ENCODE peak calls at places on chromosomes 13 and 19, in five cellular contexts. One of them, this sample, is unnamed.

GRCh38 chr19:12938536-12939291 is at the start of gene CALR:
- DNase-seq in tibial nerve: no peak
- DNase-seq in left ventricle myocardium inferior: no peak
- DNase-seq in esophagus muscularis mucosa: no peak
- DNase-seq in PC-3: peak; percentile 22
- DNase-seq in this sample: no peak

GRCh38 chr19:3725640-3726310 is 17.6 kb downstream of the TJP3 start:
- DNase-seq in PC-3: no peak
- DNase-seq in esophagus muscularis mucosa: no peak
- DNase-seq in left ventricle myocardium inferior: no peak
- DNase-seq in tibial nerve: no peak
- DNase-seq in this sample: peak; percentile 68

GRCh38 chr19:33434090-33434885 is 60.8 kb downstream of the CEBPG start:
- DNase-seq in tibial nerve: no peak
- DNase-seq in esophagus muscularis mucosa: no peak
- DNase-seq in PC-3: no peak
- DNase-seq in left ventricle myocardium inferior: peak; percentile 6
- DNase-seq in this sample: peak; percentile 35

GRCh38 chr19:3478409-3479176 is 1.7 kb downstream of the SMIM24 start:
- DNase-seq in esophagus muscularis mucosa: no peak
- DNase-seq in PC-3: no peak
- DNase-seq in tibial nerve: no peak
- DNase-seq in left ventricle myocardium inferior: no peak
- DNase-seq in this sample: no peak

GRCh38 chr19:15935167-15935702 is 906 bp upstream of the CYP4F11 start:
- DNase-seq in tibial nerve: no peak
- DNase-seq in left ventricle myocardium inferior: no peak
- DNase-seq in esophagus muscularis mucosa: peak; percentile 91
- DNase-seq in PC-3: peak; percentile 4
- DNase-seq in this sample: no peak

GRCh38 chr13:109182777-109183465 is 553.5 kb downstream of the MYO16 start:
- DNase-seq in left ventricle myocardium inferior: no peak
- DNase-seq in esophagus muscularis mucosa: no peak
- DNase-seq in PC-3: no peak
- DNase-seq in tibial nerve: no peak
- DNase-seq in this sample: no peak

GRCh38 chr13:112711528-112712265 is 21.9 kb downstream of the ATP11A start:
- DNase-seq in left ventricle myocardium inferior: peak; percentile 77
- DNase-seq in tibial nerve: peak; percentile 87
- DNase-seq in PC-3: peak; percentile 77
- DNase-seq in esophagus muscularis mucosa: peak; percentile 96
- DNase-seq in this sample: peak; percentile 84

GRCh38 chr19:1221141-1221903 is 15.7 kb downstream of the STK11 start:
- DNase-seq in esophagus muscularis mucosa: no peak
- DNase-seq in tibial nerve: no peak
- DNase-seq in left ventricle myocardium inferior: peak; percentile 79
- DNase-seq in PC-3: peak; percentile 27
- DNase-seq in this sample: no peak

GRCh38 chr19:13314761-13315160 is 164.6 kb downstream of the IER2 start:
- DNase-seq in tibial nerve: no peak
- DNase-seq in PC-3: no peak
- DNase-seq in esophagus muscularis mucosa: no peak
- DNase-seq in left ventricle myocardium inferior: no peak
- DNase-seq in this sample: no peak

GRCh38 chr13:87884874-87885273 is 213.7 kb downstream of the SLITRK5 start:
- DNase-seq in tibial nerve: no peak
- DNase-seq in esophagus muscularis mucosa: no peak
- DNase-seq in left ventricle myocardium inferior: no peak
- DNase-seq in PC-3: peak; percentile 29
- DNase-seq in this sample: no peak

GRCh38 chr13:22103046-22103445 is 432.2 kb downstream of the FGF9 start:
- DNase-seq in left ventricle myocardium inferior: no peak
- DNase-seq in tibial nerve: no peak
- DNase-seq in PC-3: no peak
- DNase-seq in esophagus muscularis mucosa: no peak
- DNase-seq in this sample: no peak

GRCh38 chr19:41928221-41928683 is at the start of gene ERFL:
- DNase-seq in PC-3: no peak
- DNase-seq in left ventricle myocardium inferior: no peak
- DNase-seq in tibial nerve: no peak
- DNase-seq in esophagus muscularis mucosa: no peak
- DNase-seq in this sample: no peak

GRCh38 chr13:100848304-100848703 is 173.7 kb upstream of the TMTC4 start:
- DNase-seq in tibial nerve: no peak
- DNase-seq in left ventricle myocardium inferior: no peak
- DNase-seq in PC-3: no peak
- DNase-seq in esophagus muscularis mucosa: no peak
- DNase-seq in this sample: no peak

GRCh38 chr19:48053856-48054255 is 10.0 kb upstream of the CABP5 start:
- DNase-seq in left ventricle myocardium inferior: no peak
- DNase-seq in PC-3: no peak
- DNase-seq in esophagus muscularis mucosa: no peak
- DNase-seq in tibial nerve: no peak
- DNase-seq in this sample: no peak

GRCh38 chr19:55674459-55674840 is 576 bp upstream of the EPN1 start:
- DNase-seq in tibial nerve: no peak
- DNase-seq in esophagus muscularis mucosa: no peak
- DNase-seq in left ventricle myocardium inferior: no peak
- DNase-seq in PC-3: no peak
- DNase-seq in this sample: no peak

DNA sequence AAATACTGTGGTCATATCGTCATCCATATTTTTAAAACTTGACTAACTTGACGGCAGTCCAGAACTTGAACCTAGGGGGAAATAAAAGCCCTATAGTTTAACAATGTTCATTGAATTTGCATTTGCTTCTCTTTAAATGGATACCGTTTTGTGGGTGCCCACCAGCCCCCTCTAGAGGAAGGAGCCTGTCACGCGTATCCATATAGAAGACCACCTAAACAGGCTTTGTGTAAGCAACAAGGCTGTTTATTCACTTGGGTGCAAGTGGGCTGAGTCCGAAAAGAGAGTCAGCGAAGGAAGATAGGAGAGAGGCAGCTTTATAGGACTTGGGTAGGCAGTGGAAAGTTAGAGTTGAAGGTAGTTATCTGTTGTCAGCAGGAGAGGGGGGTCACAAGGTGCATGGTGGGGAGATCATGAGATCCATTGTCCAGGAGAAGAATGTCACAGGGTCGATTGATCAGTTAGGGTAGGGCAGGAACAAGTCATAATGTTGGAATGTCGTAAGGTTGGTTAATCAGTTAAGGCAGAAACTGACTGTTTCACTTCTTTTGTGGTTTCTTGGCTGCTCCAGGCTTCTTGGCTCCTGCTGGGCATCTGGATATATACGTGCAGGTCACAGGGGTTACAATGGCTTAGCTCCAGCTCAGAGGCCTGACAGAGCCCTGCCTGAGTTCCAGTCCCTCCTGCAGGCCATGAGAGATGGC is 42.5 kb upstream of the ANKRD10 start:
- DNase-seq in esophagus muscularis mucosa: no peak
- DNase-seq in tibial nerve: no peak
- DNase-seq in PC-3: peak; percentile 24
- DNase-seq in left ventricle myocardium inferior: no peak
- DNase-seq in this sample: no peak
- TF ChIP-seq CTCF in esophagus muscularis mucosa: no peak
- TF ChIP-seq CTCF in tibial nerve: no peak
- TF ChIP-seq CTCF in PC-3: peak; percentile 32
- TF ChIP-seq CTCF in left ventricle myocardium inferior: peak; percentile 17
- TF ChIP-seq CTCF in this sample: no peak

DNA sequence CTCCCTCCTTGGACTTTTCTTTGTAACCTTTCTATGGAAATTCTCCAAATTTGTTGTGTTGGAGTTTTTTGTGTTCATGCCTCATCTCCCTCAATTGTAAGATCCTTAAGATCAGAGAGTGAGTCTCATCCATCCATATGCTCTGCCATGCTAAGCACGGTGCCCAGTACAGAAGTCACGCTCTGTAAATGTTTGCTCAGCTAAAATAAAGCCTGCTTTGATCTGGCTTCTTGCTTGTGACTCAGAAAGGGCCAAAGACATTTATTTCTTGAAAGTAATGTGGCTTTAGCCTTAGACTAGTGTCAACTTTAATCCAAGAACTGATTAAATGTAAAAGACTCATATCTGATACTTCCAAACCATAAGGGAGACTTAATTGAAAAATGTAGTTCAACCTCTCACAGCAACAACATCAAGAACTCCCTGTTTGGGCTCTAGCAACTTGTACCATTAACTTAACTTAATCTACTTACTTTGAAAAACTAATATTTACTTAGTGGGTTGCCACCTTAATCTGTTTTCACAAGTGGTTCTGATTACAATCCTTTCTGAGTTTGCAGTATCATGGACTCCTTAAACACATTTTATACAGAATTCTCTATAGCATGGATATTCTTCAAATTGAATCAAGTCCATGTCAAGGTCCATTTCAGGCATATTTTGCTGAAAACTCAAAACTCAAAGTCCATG is 100.2 kb downstream of the KL start:
- DNase-seq in PC-3: peak; percentile 46
- DNase-seq in tibial nerve: no peak
- DNase-seq in esophagus muscularis mucosa: no peak
- DNase-seq in left ventricle myocardium inferior: no peak
- DNase-seq in this sample: no peak
- H3K4me1 ChIP-seq in PC-3: peaks cover 38% of the 10 kb centered on the region
- H3K4me1 ChIP-seq in tibial nerve: no peaks in the 10 kb centered on the region
- H3K4me1 ChIP-seq in esophagus muscularis mucosa: peaks cover 60% of the 10 kb centered on the region
- H3K4me1 ChIP-seq in left ventricle myocardium inferior: peaks cover 35% of the 10 kb centered on the region
- H3K4me1 ChIP-seq in this sample: peaks cover 37% of the 10 kb centered on the region

GRCh38 chr13:57063007-57063406 is 77.7 kb upstream of the PRR20A start:
- DNase-seq in esophagus muscularis mucosa: no peak
- DNase-seq in left ventricle myocardium inferior: no peak
- DNase-seq in PC-3: no peak
- DNase-seq in tibial nerve: no peak
- DNase-seq in this sample: no peak
- H3K27ac ChIP-seq in esophagus muscularis mucosa: no peak overlapping the region
- H3K27ac ChIP-seq in left ventricle myocardium inferior: no peak overlapping the region
- H3K27ac ChIP-seq in PC-3: no peak overlapping the region
- H3K27ac ChIP-seq in tibial nerve: no peak overlapping the region
- H3K27ac ChIP-seq in this sample: no peak overlapping the region

GRCh38 chr13:24700539-24700938 is 20.3 kb downstream of the ATP12A start:
- DNase-seq in PC-3: no peak
- DNase-seq in left ventricle myocardium inferior: no peak
- DNase-seq in tibial nerve: no peak
- DNase-seq in esophagus muscularis mucosa: no peak
- DNase-seq in this sample: no peak

GRCh38 chr13:24699541-24699940 is 19.3 kb downstream of the ATP12A start:
- DNase-seq in PC-3: no peak
- DNase-seq in tibial nerve: no peak
- DNase-seq in esophagus muscularis mucosa: no peak
- DNase-seq in left ventricle myocardium inferior: no peak
- DNase-seq in this sample: no peak

GRCh38 chr13:24693862-24694471 is 13.8 kb downstream of the ATP12A start:
- DNase-seq in tibial nerve: peak; percentile 32
- DNase-seq in esophagus muscularis mucosa: no peak
- DNase-seq in PC-3: peak; percentile 78
- DNase-seq in left ventricle myocardium inferior: no peak
- DNase-seq in this sample: no peak

GRCh38 chr13:24694907-24695306 is 14.7 kb downstream of the ATP12A start:
- DNase-seq in esophagus muscularis mucosa: no peak
- DNase-seq in PC-3: peak; percentile 55
- DNase-seq in tibial nerve: no peak
- DNase-seq in left ventricle myocardium inferior: no peak
- DNase-seq in this sample: no peak

DNA sequence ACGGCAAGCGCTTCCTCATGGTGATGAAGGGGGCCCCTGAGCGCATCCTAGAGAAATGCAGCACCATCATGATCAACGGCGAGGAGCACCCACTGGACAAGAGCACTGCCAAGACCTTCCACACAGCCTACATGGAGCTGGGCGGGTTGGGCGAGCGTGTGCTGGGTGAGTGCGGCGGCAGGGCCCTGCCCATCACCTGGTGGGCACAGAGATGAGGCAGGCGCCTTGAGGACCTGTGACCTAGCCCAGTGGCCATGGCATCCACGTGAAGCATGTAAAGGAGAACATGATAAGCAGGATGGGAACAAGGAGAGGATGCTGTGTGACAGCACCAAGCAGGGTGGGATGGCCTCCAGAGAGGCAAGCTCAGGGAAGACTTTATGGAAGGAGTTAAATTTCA is 18.5 kb downstream of the ATP12A start:
- DNase-seq in left ventricle myocardium inferior: no peak
- DNase-seq in esophagus muscularis mucosa: no peak
- DNase-seq in tibial nerve: no peak
- DNase-seq in PC-3: no peak
- DNase-seq in this sample: no peak
- TF ChIP-seq CTCF in left ventricle myocardium inferior: no peak
- TF ChIP-seq CTCF in esophagus muscularis mucosa: no peak
- TF ChIP-seq CTCF in tibial nerve: no peak
- TF ChIP-seq CTCF in PC-3: no peak
- TF ChIP-seq CTCF in this sample: no peak

This sample was measured in lower lobe of right lung.